ENCODE peak calls at places on chromosomes 2 and 18, in four cellular contexts. U is tibial artery, B is heart left ventricle, W is fibroblast of lung. C is an unnamed sample.

GRCh38 chr18:71808576-71808975 is 735.6 kb downstream of the CBLN2 start:
- DNase-seq in U (no peak), B (no peak), W (no peak), C (no peak)

GRCh38 chr18:48354746-48355260 is 54.4 kb downstream of the ZBTB7C start:
- DNase-seq in U (no peak), B (no peak), W (no peak), C (no peak)

GRCh38 chr2:43100883-43101662 is 125.3 kb downstream of the ZFP36L2 start:
- DNase-seq in U (peak; percentile 51), B (peak; percentile 80), W (peak; percentile 60), C (peak; percentile 85)

GRCh38 chr2:170840717-170841210 is 24.1 kb downstream of the GAD1 start:
- DNase-seq in U (no peak), B (no peak), W (no peak), C (no peak)

GRCh38 chr2:207274541-207274940 is 108.8 kb upstream of the KLF7 start:
- DNase-seq in U (no peak), B (no peak), W (no peak), C (no peak)

GRCh38 chr2:142286618-142287017 is 155.8 kb upstream of the LRP1B start:
- DNase-seq in U (no peak), B (no peak), W (no peak), C (no peak)

GRCh38 chr2:44120428-44120827 is 48.2 kb upstream of the PPM1B start:
- DNase-seq in U (no peak), B (no peak), W (peak; percentile 88), C (no peak)

GRCh38 chr2:115880558-115880957 is 1438.1 kb downstream of the DPP10 start:
- DNase-seq in U (no peak), B (no peak), W (no peak), C (no peak)

GRCh38 chr2:62741127-62741526 is 35.6 kb downstream of the EHBP1 start:
- DNase-seq in U (no peak), B (no peak), W (no peak), C (no peak)
- H3K4me1 ChIP-seq in U (no peaks in the 10 kb centered on the region), B (peaks cover 12% of the 10 kb centered on the region), W (no peaks in the 10 kb centered on the region), C (peaks cover 3% of the 10 kb centered on the region)

GRCh38 chr2:238168196-238168815 is 9.5 kb downstream of the ERFE start:
- DNase-seq in U (no peak), B (no peak), W (no peak), C (peak; percentile 25)

GRCh38 chr2:238166391-238167343 is 7.9 kb downstream of the ERFE start:
- DNase-seq in U (no peak), B (no peak), W (no peak), C (peak; percentile 71)

GRCh38 chr2:238169021-238169707 is 10.4 kb downstream of the ERFE start:
- DNase-seq in U (peak; percentile 82), B (peak; percentile 11), W (peak; percentile 98), C (peak; percentile 79)

GRCh38 chr2:238167344-238167715 is 8.6 kb downstream of the ERFE start:
- DNase-seq in U (no peak), B (no peak), W (no peak), C (peak; percentile 57)

DNA sequence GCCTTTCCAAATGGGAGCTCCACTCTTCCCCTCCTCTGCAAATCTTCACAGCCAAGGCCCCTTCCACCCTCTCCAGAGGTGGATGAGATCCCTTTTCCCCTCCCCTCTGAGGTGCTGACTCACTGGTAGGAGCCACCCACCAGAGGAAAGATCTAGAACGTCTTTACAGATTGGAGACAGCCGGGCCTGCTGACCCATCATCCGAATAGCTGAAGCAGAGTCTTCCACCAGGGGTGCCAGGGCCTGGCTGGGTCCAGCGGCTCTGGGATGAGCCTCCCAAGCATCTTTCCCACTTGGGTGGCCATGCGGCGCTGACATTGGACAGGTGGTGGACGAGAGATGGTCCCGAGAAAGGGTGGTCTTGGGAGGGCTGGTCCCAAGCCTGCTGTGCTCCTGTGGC is 9.0 kb downstream of the ERFE start:
- DNase-seq in U (no peak), B (peak; percentile 6), W (peak; percentile 30), C (peak; percentile 37)
- H3K4me1 ChIP-seq in U (no peaks in the 10 kb centered on the region), B (peaks cover 15% of the 10 kb centered on the region), W (peaks cover 26% of the 10 kb centered on the region), C (peaks cover 4% of the 10 kb centered on the region)

GRCh38 chr2:224151680-224152310 is 112.7 kb upstream of the SERPINE2 start:
- DNase-seq in U (no peak), B (no peak), W (no peak), C (no peak)
- H3K4me1 ChIP-seq in U (no peaks in the 10 kb centered on the region), B (no peaks in the 10 kb centered on the region), W (peaks cover 2% of the 10 kb centered on the region), C (no peaks in the 10 kb centered on the region)

GRCh38 chr2:240569523-240569997 is 1.3 kb downstream of the RNPEPL1 start:
- DNase-seq in U (peak; percentile 18), B (no peak), W (no peak), C (no peak)

GRCh38 chr2:240566203-240567136 is 1.8 kb upstream of the RNPEPL1 start:
- DNase-seq in U (peak; percentile 94), B (peak; percentile 93), W (peak; percentile 72), C (peak; percentile 97)

GRCh38 chr2:240568678-240569522 is 616 bp downstream of the RNPEPL1 start:
- DNase-seq in U (peak; percentile 41), B (peak; percentile 80), W (peak; percentile 65), C (peak; percentile 90)

GRCh38 chr2:240567137-240567871 is 980 bp upstream of the RNPEPL1 start:
- DNase-seq in U (peak; percentile 34), B (peak; percentile 10), W (no peak), C (peak; percentile 49)

DNA sequence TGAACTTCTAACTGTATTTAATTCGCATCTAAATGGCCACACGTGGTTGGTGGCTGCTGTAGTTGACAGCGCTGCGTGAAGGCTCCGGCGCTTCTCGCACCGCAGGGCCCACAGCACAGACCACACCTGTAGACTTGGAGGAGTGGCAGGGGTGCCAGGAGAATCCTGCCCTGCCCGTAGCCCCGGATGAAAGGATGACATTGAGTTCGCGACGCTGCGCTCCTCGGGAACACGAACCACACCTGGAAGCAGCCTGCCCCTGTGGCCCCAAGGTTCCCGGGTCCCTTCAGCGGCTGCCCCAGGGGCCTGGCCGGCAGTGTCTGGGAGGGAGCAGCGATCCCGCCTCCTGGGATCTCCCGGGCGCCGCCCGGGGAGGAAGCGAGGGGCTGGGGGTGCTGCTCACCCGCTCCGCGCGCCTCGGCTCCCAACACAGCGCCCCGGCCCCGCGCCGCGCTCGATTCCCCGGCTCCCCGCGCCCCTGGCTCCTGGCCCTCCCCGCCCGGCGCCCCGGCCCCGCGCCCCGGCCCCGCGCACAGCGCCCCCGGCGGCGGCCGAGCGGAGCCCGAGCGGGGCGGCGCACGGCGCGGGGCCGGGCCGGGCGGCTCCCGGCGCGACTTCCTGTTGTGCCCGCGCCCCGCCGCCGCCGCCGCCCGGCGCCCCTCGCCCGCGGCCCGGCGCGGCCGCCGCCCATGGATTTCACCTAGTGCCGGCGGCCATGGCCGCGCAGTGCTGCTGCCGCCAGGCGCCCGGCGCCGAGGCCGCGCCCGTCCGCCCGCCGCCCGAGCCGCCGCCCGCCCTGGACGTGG is at the start of gene RNPEPL1:
- DNase-seq in U (peak; percentile 33), B (peak; percentile 45), W (peak; percentile 20), C (peak; percentile 60)
- H3K4me1 ChIP-seq in U (peaks cover 5% of the 10 kb centered on the region), B (peaks cover 51% of the 10 kb centered on the region), W (peaks cover 23% of the 10 kb centered on the region), C (peaks cover 4% of the 10 kb centered on the region)

C was measured in aorta.